ENCODE peak calls at places on chromosomes 7 and 10, in nine cellular contexts. D is GF-D8; Y is NCI-H1694 treated with DMSO at 0.1 percent for 48 hours; W is posterior vena cava; V is AG04450; U is EL; S is stimulated activated CD4-positive, alpha-beta T cell treated with anti-CD3 and anti-CD28 coated beads, Interleukin-4, amount 100 ng/mL, for 4 hours; N is activated naive CD4-positive, alpha-beta T cell treated with anti-CD3 and anti-CD28 coated beads for 36 hours; X is heart left ventricle. Z is an unnamed sample.

GRCh38 chr7:4299431-4299830 is 382.7 kb upstream of the FOXK1 start:
- DNase-seq in D (no peak), Y (no peak), W (peak), V (no peak), U (no peak), S (no peak), N (no peak), X (no peak), Z (no peak)

GRCh38 chr10:61970182-61971015 is 68.9 kb downstream of the ARID5B start:
- DNase-seq in D (no peak), Y (no peak), W (no peak), V (no peak), U (peak), S (no peak), N (no peak), X (no peak), Z (no peak)

GRCh38 chr7:138167869-138168296 is 91.6 kb downstream of the AKR1D1 start:
- DNase-seq in D (no peak), Y (no peak), W (no peak), V (no peak), U (no peak), S (no peak), N (no peak), X (no peak), Z (no peak)

GRCh38 chr10:75400163-75400768 is 1.3 kb downstream of the ZNF503 start:
- DNase-seq in D (no peak), Y (peak), W (peak), V (no peak), U (peak), S (no peak), N (no peak), X (no peak), Z (no peak)

GRCh38 chr7:94087664-94088352 is 83.7 kb upstream of the BET1 start:
- DNase-seq in D (no peak), Y (peak), W (no peak), V (peak), U (peak), S (peak), N (peak), X (no peak), Z (peak)

GRCh38 chr10:58280982-58281752 is 12.2 kb downstream of the CISD1 start:
- DNase-seq in D (no peak), Y (no peak), W (no peak), V (no peak), U (peak), S (no peak), N (no peak), X (no peak), Z (no peak)

GRCh38 chr7:81416648-81417047 is 353.2 kb downstream of the HGF start:
- DNase-seq in D (no peak), Y (no peak), W (no peak), V (no peak), U (no peak), S (no peak), N (no peak), X (no peak), Z (no peak)

GRCh38 chr7:89028319-89028718 is 232.8 kb upstream of the TEX47 start:
- DNase-seq in D (no peak), Y (no peak), W (no peak), V (no peak), U (no peak), S (no peak), N (no peak), X (no peak), Z (no peak)

GRCh38 chr10:28489201-28489600 is 43.7 kb upstream of the WAC start:
- DNase-seq in D (no peak), Y (no peak), W (no peak), V (no peak), U (no peak), S (no peak), N (no peak), X (no peak), Z (no peak)

GRCh38 chr7:114921636-114922150 is at the start of gene MDFIC:
- DNase-seq in D (no peak), Y (no peak), W (peak), V (no peak), U (no peak), S (peak), N (no peak), X (peak), Z (no peak)

GRCh38 chr10:78436223-78436575 is 402.5 kb downstream of the RPS24 start:
- DNase-seq in D (no peak), Y (no peak), W (no peak), V (no peak), U (no peak), S (no peak), N (no peak), X (no peak), Z (no peak)

Z was measured in HT1080.